ENCODE peak calls at places on chromosomes 11 and 22, in five cellular contexts. T is breast epithelium, O is HL-60, D is H1, M is spleen. C is an unnamed sample.

GRCh38 chr11:64065712-64066111 is 30.0 kb downstream of the FLRT1 start:
- DNase-seq in T (no peak), O (no peak), D (no peak), M (no peak), C (no peak)

GRCh38 chr22:44622147-44622427 is 79.9 kb upstream of the PRR5 start:
- DNase-seq in T (no peak), O (no peak), D (no peak), M (peak), C (no peak)

GRCh38 chr22:20979243-20979809 is 2.8 kb upstream of the LZTR1 start:
- DNase-seq in T (peak), O (no peak), D (peak), M (no peak), C (no peak)

GRCh38 chr11:133927690-133928627 is 28.8 kb downstream of the IGSF9B start:
- DNase-seq in T (peak), O (peak), D (no peak), M (peak), C (peak)

GRCh38 chr22:30869996-30870395 is 98.6 kb downstream of the MORC2 start:
- DNase-seq in T (no peak), O (no peak), D (no peak), M (peak), C (no peak)

GRCh38 chr11:115885446-115885978 is 381.3 kb upstream of the CADM1 start:
- DNase-seq in T (no peak), O (no peak), D (no peak), M (no peak), C (no peak)

GRCh38 chr11:82996966-82997606 is 74.6 kb downstream of the RAB30 start:
- DNase-seq in T (no peak), O (no peak), D (no peak), M (no peak), C (no peak)

GRCh38 chr11:46659908-46660307 is 40.5 kb downstream of the ARHGAP1 start:
- DNase-seq in T (no peak), O (peak), D (no peak), M (no peak), C (no peak)

GRCh38 chr11:63683133-63683991 is 2.1 kb downstream of the RTN3 start:
- DNase-seq in T (no peak), O (peak), D (no peak), M (no peak), C (no peak)

GRCh38 chr22:44049369-44050231 is 25.5 kb downstream of the PARVB start:
- DNase-seq in T (no peak), O (no peak), D (no peak), M (no peak), C (no peak)

GRCh38 chr11:10858505-10859360 is 880 bp upstream of the ZBED5 start:
- DNase-seq in T (peak), O (peak), D (no peak), M (peak), C (no peak)

GRCh38 chr22:45903355-45904149 is 73.4 kb downstream of the WNT7B start:
- DNase-seq in T (peak), O (peak), D (no peak), M (no peak), C (no peak)

GRCh38 chr11:117915219-117915618 is 14.0 kb downstream of the TMPRSS13 start:
- DNase-seq in T (no peak), O (no peak), D (no peak), M (peak), C (no peak)

GRCh38 chr11:27347949-27348879 is 14.8 kb downstream of the CCDC34 start:
- DNase-seq in T (no peak), O (no peak), D (no peak), M (no peak), C (no peak)

GRCh38 chr11:792873-793272 is 3.0 kb upstream of the CEND1 start:
- DNase-seq in T (no peak), O (no peak), D (no peak), M (peak), C (no peak)

GRCh38 chr22:46058591-46059519 is 81.9 kb upstream of the WNT7B start:
- DNase-seq in T (peak), O (no peak), D (no peak), M (peak), C (no peak)

GRCh38 chr11:134224710-134225662 is 515 bp downstream of the VPS26B start:
- DNase-seq in T (peak), O (peak), D (no peak), M (peak), C (no peak)

GRCh38 chr11:83639995-83640758 is 354.0 kb upstream of the CCDC90B start:
- DNase-seq in T (no peak), O (no peak), D (no peak), M (no peak), C (no peak)

GRCh38 chr11:11499300-11499699 is 122.5 kb downstream of the GALNT18 start:
- DNase-seq in T (no peak), O (no peak), D (no peak), M (no peak), C (no peak)

GRCh38 chr11:57310630-57311086 is 14.1 kb downstream of the TNKS1BP1 start:
- DNase-seq in T (no peak), O (no peak), D (no peak), M (no peak), C (no peak)

GRCh38 chr11:45156731-45157130 is 10.3 kb downstream of the PRDM11 start:
- DNase-seq in T (no peak), O (no peak), D (no peak), M (peak), C (no peak)

GRCh38 chr22:47600791-47601400 is 838.4 kb downstream of the TBC1D22A start:
- DNase-seq in T (no peak), O (no peak), D (no peak), M (no peak), C (no peak)

GRCh38 chr11:128714881-128715280 is 21.0 kb downstream of the FLI1 start:
- DNase-seq in T (no peak), O (no peak), D (no peak), M (no peak), C (no peak)

GRCh38 chr11:43556892-43557291 is 123.6 kb upstream of the HSD17B12 start:
- DNase-seq in T (no peak), O (no peak), D (no peak), M (no peak), C (no peak)

GRCh38 chr11:43556269-43556668 is 124.3 kb upstream of the HSD17B12 start:
- DNase-seq in T (no peak), O (no peak), D (no peak), M (no peak), C (no peak)

GRCh38 chr11:43558556-43559127 is 121.9 kb upstream of the HSD17B12 start:
- DNase-seq in T (no peak), O (no peak), D (no peak), M (no peak), C (no peak)

GRCh38 chr11:43558056-43558455 is 122.5 kb upstream of the HSD17B12 start:
- DNase-seq in T (no peak), O (no peak), D (no peak), M (no peak), C (no peak)

DNA sequence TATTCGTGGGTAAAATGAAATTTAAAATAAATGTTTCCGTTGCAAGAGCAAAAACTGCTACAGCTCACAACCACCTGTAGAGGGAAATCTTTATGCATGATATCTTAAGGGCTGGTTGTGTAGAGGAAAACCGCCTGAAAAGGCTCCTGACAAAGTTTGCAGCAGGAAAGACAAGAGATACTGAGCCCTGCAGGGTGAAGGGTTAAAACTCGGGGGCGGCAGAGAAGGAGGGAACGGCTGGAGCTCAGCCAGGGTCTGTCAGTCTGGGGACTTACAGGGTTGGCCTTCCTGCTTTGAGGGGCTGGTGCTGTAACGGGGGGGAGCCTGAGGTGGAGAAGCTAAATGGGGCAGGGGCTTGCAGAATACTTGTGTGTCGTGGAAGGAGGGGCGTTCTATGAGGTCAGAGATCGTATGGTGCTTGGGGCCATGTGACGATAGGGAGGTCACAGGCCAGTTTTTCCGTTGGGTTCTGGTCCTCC is 122.9 kb upstream of the HSD17B12 start:
- DNase-seq in T (no peak), O (no peak), D (no peak), M (no peak), C (no peak)
- TF ChIP-seq CTCF in T (peak), O (no peak), D (peak), M (no peak), C (peak)

GRCh38 chr22:36236338-36237319 is 2.7 kb downstream of the APOL2 start:
- DNase-seq in T (no peak), O (no peak), D (no peak), M (no peak), C (no peak)

GRCh38 chr22:36239150-36239400 is 252 bp downstream of the APOL2 start:
- DNase-seq in T (no peak), O (no peak), D (no peak), M (no peak), C (no peak)

GRCh38 chr22:36238348-36239149 is 778 bp downstream of the APOL2 start:
- DNase-seq in T (no peak), O (no peak), D (no peak), M (peak), C (no peak)

GRCh38 chr22:36237462-36238347 is 1.6 kb downstream of the APOL2 start:
- DNase-seq in T (no peak), O (no peak), D (no peak), M (no peak), C (no peak)

DNA sequence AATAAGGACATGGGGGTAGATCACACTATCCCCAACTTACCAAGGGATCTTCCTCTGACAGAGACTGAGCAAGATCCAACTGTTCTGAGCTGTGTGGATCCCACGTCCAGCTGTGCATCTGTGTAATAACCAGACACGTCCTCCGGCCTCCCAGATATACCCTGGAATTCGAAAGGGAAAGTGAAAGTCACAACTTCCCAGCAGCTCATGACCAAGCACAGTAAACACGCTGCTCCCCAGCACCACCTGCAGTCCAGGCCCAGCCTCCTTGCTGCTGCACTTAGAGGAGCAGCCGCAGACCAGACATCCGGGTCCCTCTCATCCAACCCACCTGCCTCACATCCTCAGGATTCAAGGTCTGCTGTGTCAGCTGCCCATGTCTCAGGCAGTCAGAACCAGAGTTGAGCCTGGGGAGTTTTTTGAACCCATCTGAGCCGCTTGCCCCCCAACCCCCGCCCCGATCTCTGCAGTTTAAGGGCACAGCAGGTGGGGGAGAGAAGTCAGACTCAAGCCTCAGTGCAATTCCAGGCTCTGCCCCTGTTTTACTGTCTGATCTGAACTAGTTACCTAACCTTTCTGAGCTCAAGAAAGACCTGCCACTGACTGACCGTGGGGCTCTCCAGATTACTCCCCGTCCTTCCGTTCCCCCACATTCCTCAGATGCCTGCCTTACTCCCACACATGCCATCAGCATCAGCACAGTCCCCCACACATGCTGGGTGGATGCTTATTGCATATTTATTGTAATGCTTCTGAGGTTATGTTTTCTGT is at the start of gene APOL2:
- DNase-seq in T (peak), O (peak), D (peak), M (peak), C (peak)
- TF ChIP-seq POLR2AphosphoS5 in T (peak), O (no peak), D (no peak), M (peak), C (peak)

GRCh38 chr11:68825603-68826002 is 16.1 kb downstream of the CPT1A start:
- DNase-seq in T (no peak), O (peak), D (no peak), M (peak), C (no peak)
- TF ChIP-seq CTCF in T (no peak), O (no peak), D (peak), M (peak), C (no peak)

DNA sequence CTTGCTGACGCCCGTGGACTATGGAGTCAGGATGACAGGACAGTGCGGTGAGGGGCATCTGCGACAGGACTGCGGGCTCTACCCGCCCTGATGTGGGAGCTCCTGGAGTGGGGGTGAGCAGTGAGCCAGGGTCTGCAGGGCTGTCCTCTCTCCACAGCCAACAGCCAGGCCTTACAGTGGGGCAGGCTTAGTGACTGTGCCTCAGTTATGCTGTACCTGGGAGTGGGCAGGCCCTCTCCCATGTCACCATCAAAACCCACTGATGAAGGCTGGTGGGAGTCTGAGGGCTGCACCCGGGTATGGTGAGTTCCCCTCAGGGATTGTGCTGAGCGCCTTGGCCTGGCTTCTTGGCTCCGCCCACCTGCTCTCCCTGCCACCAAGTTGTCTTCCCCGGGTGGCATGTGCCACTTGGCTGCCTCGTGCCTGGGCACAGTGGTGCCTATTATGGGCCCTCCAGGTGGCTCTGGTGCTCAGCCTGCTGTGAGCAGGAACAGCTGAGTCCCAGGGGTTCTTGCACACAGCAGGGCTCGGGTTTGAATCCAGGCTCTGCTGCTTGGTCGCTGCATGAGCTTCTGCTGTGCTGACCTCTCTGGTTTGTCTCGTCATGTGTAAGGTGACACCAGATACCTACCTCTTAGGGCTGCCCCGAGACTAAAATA is 4.1 kb upstream of the TRIOBP start:
- DNase-seq in T (no peak), O (no peak), D (no peak), M (no peak), C (no peak)
- TF ChIP-seq POLR2AphosphoS5 in T (no peak), O (no peak), D (peak), M (no peak), C (no peak)

GRCh38 chr11:70043482-70043881 is 34.6 kb upstream of the ANO1 start:
- DNase-seq in T (no peak), O (no peak), D (no peak), M (no peak), C (no peak)

GRCh38 chr11:70050243-70050642 is 27.9 kb upstream of the ANO1 start:
- DNase-seq in T (no peak), O (no peak), D (no peak), M (no peak), C (no peak)

GRCh38 chr11:70046089-70046488 is 32.0 kb upstream of the ANO1 start:
- DNase-seq in T (no peak), O (no peak), D (no peak), M (no peak), C (no peak)

GRCh38 chr11:70049045-70049444 is 29.1 kb upstream of the ANO1 start:
- DNase-seq in T (no peak), O (no peak), D (no peak), M (no peak), C (no peak)

GRCh38 chr11:70048279-70049024 is 29.7 kb upstream of the ANO1 start:
- DNase-seq in T (peak), O (no peak), D (no peak), M (no peak), C (no peak)
- TF ChIP-seq CTCF in T (peak), O (no peak), D (peak), M (no peak), C (peak)

DNA sequence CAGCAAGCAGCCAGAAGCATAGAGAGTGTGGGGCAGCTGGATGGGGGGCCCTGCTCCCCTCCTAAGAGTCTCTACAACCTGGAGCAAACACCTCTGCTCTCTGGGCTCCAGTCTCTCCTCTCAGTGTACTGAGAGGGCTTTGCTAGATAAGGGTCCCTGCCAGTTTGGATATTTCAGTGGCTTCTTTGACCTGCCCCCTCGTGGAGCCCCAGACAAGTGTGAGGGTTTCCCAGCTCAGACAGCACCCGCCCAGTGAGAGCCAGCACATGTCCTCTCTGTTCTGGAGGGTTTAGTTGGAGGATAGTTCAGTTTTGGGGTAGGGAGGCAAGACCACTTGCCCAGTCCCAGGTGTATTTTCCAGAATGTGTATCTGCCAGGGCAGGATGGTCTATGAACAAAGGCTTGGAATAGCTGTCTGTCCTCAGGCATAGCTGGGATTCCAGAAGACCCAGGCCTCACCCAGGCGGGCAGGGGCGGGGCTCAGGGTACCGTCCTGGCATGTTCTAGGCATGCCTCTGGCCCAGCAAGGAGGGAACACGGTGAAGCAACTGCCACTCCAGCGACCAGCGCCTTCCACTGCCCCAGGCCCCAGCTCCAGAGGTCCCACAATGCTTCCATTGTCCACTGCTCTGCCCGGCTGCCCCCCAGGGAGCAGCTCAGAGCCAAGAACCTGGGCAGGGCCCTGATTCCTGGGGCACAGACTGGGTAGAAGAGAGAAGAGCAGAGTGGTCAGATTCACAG is 7.5 kb upstream of the MICALL1 start:
- DNase-seq in T (peak), O (no peak), D (no peak), M (no peak), C (no peak)
- TF ChIP-seq POLR2AphosphoS5 in T (peak), O (no peak), D (no peak), M (no peak), C (no peak)

GRCh38 chr11:95268386-95268785 is 37.4 kb upstream of the SESN3 start:
- DNase-seq in T (no peak), O (no peak), D (no peak), M (no peak), C (no peak)

GRCh38 chr11:95264881-95265280 is 33.9 kb upstream of the SESN3 start:
- DNase-seq in T (no peak), O (no peak), D (no peak), M (no peak), C (no peak)

GRCh38 chr11:95266751-95267374 is 35.9 kb upstream of the SESN3 start:
- DNase-seq in T (peak), O (no peak), D (no peak), M (no peak), C (no peak)

GRCh38 chr11:95269402-95269801 is 38.4 kb upstream of the SESN3 start:
- DNase-seq in T (no peak), O (no peak), D (no peak), M (no peak), C (no peak)

GRCh38 chr11:95267814-95268213 is 36.8 kb upstream of the SESN3 start:
- DNase-seq in T (no peak), O (no peak), D (no peak), M (no peak), C (no peak)
- TF ChIP-seq CTCF in T (no peak), O (no peak), D (no peak), M (no peak), C (no peak)

DNA sequence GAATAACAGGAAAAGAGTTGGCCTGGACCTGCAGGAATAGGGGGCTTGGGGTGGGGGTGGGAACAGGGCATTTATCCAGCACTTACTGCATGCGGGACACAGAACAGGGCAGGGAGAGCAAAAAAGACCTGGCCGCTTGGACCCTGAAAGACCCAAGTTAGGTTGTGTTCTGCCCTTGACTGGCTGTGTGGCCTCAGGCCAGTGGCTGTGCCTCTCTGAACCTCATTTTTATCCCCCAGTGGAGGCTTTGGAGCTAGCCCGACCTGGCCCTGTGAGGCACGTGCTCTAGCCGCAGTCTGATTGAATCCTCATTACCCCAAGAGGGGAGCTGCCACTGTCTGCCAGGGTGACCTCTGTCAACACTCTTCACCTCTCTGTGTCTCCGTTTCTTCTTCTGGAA is 68.7 kb downstream of the MN1 start:
- DNase-seq in T (no peak), O (no peak), D (no peak), M (no peak), C (no peak)
- TF ChIP-seq POLR2AphosphoS5 in T (no peak), O (no peak), D (no peak), M (no peak), C (no peak)

C was measured in Panc1.